ENCODE peak calls at places on chromosomes 7 and 10, in five cellular contexts. P is Peyer's patch; F is AG08395; O is activated gamma-delta T cell treated with anti-CD3 and anti-CD28 coated beads, Interleukin-2, amount 50 U/mL, for 16 hours; M is left cardiac atrium. Y is an unnamed sample.

GRCh38 chr10:110006358-110007170 is 1.2 kb upstream of the ADD3 start:
- DNase-seq in P (peak), F (peak), O (no peak), M (peak), Y (no peak)

GRCh38 chr10:51679841-51680240 is 19.6 kb downstream of the CSTF2T start:
- DNase-seq in P (no peak), F (no peak), O (no peak), M (no peak), Y (no peak)

GRCh38 chr10:88080213-88080612 is 216.8 kb downstream of the PTEN start:
- DNase-seq in P (no peak), F (peak), O (no peak), M (no peak), Y (peak)

GRCh38 chr10:94282369-94282768 is 80.4 kb downstream of the NOC3L start:
- DNase-seq in P (no peak), F (no peak), O (no peak), M (no peak), Y (no peak)

GRCh38 chr7:32569388-32570289 is 74.3 kb downstream of the AVL9 start:
- DNase-seq in P (no peak), F (no peak), O (no peak), M (no peak), Y (no peak)

GRCh38 chr7:55087521-55087961 is 68.7 kb downstream of the EGFR start:
- DNase-seq in P (no peak), F (no peak), O (no peak), M (no peak), Y (no peak)

GRCh38 chr7:82221152-82221674 is 222.4 kb downstream of the CACNA2D1 start:
- DNase-seq in P (no peak), F (no peak), O (no peak), M (no peak), Y (no peak)

GRCh38 chr10:113520606-113521481 is 32.0 kb upstream of the HABP2 start:
- DNase-seq in P (no peak), F (peak), O (no peak), M (peak), Y (peak)

GRCh38 chr10:12703813-12704212 is 297.7 kb downstream of the CCDC3 start:
- DNase-seq in P (no peak), F (peak), O (no peak), M (no peak), Y (no peak)

GRCh38 chr10:129161184-129161583 is 305.9 kb upstream of the MGMT start:
- DNase-seq in P (no peak), F (peak), O (no peak), M (no peak), Y (peak)

GRCh38 chr10:131658476-131659110 is 242.2 kb upstream of the PPP2R2D start:
- DNase-seq in P (peak), F (no peak), O (no peak), M (no peak), Y (no peak)

Y was measured in NCI-H526.